ENCODE peak calls at places on chromosomes 16 and 17, in four cellular contexts. T, G, F and M are unnamed samples.

GRCh38 chr17:58331815-58332719 is 3.5 kb upstream of the TSPOAP1 start:
- DNase-seq in T (no peak), G (no peak), F (no peak), M (peak)

GRCh38 chr16:27455700-27456099 is 53.7 kb downstream of the IL21R start:
- DNase-seq in T (no peak), G (no peak), F (no peak), M (peak)

GRCh38 chr16:55491691-55492090 is 12.7 kb downstream of the MMP2 start:
- DNase-seq in T (no peak), G (no peak), F (no peak), M (no peak)

GRCh38 chr17:63495471-63495870 is 18.6 kb downstream of the ACE start:
- DNase-seq in T (no peak), G (no peak), F (no peak), M (no peak)

GRCh38 chr16:81650281-81650680 is 128.8 kb upstream of the PLCG2 start:
- DNase-seq in T (no peak), G (no peak), F (no peak), M (no peak)

GRCh38 chr16:86893513-86893912 is 315.2 kb downstream of the FOXL1 start:
- DNase-seq in T (no peak), G (no peak), F (no peak), M (no peak)

GRCh38 chr16:66705790-66706505 is 9.4 kb upstream of the CMTM4 start:
- DNase-seq in T (no peak), G (peak), F (peak), M (no peak)

GRCh38 chr17:32794533-32795246 is 82.2 kb downstream of the MYO1D start:
- DNase-seq in T (no peak), G (no peak), F (no peak), M (no peak)

GRCh38 chr16:83813818-83814653 is 6.3 kb downstream of the HSBP1 start:
- DNase-seq in T (no peak), G (peak), F (peak), M (peak)

GRCh38 chr17:17781591-17782424 is 55.0 kb downstream of the SREBF1 start:
- DNase-seq in T (no peak), G (peak), F (peak), M (no peak)

GRCh38 chr17:62140836-62141235 is 75.8 kb upstream of the MED13 start:
- DNase-seq in T (no peak), G (no peak), F (no peak), M (no peak)

GRCh38 chr16:27745348-27745747 is 195.4 kb downstream of the KATNIP start:
- DNase-seq in T (no peak), G (no peak), F (no peak), M (no peak)

GRCh38 chr17:44840274-44840673 is 7.4 kb upstream of the HIGD1B start:
- DNase-seq in T (no peak), G (no peak), F (no peak), M (no peak)

GRCh38 chr16:56710181-56710737 is 19.7 kb upstream of the NUP93 start:
- DNase-seq in T (no peak), G (no peak), F (no peak), M (no peak)

GRCh38 chr17:80705988-80706387 is 161.3 kb downstream of the RPTOR start:
- DNase-seq in T (no peak), G (no peak), F (peak), M (no peak)

GRCh38 chr17:16910341-16910740 is 61.6 kb downstream of the TNFRSF13B start:
- DNase-seq in T (no peak), G (no peak), F (no peak), M (no peak)

GRCh38 chr17:81279278-81280073 is 15.6 kb downstream of the SLC38A10 start:
- DNase-seq in T (no peak), G (no peak), F (no peak), M (no peak)

GRCh38 chr17:78013683-78014467 is 55.4 kb downstream of the TNRC6C start:
- DNase-seq in T (peak), G (peak), F (peak), M (peak)

GRCh38 chr17:63445571-63446217 is 412 bp downstream of the CYB561 start:
- DNase-seq in T (peak), G (no peak), F (peak), M (peak)

GRCh38 chr17:17971431-17972125 is 622 bp downstream of the TOM1L2 start:
- DNase-seq in T (no peak), G (no peak), F (peak), M (no peak)

GRCh38 chr16:75402174-75402820 is 31.0 kb downstream of the CFDP1 start:
- DNase-seq in T (no peak), G (peak), F (no peak), M (no peak)

GRCh38 chr17:77513045-77513444 is 372.3 kb downstream of the SEC14L1 start:
- DNase-seq in T (no peak), G (no peak), F (no peak), M (no peak)

GRCh38 chr16:57416084-57416483 is 11.5 kb downstream of the CCL17 start:
- DNase-seq in T (no peak), G (no peak), F (no peak), M (no peak)

GRCh38 chr17:222172-222571 is 40.7 kb upstream of the DOC2B start:
- DNase-seq in T (no peak), G (no peak), F (no peak), M (no peak)

GRCh38 chr17:15490634-15491261 is 23.3 kb upstream of the CDRT4 start:
- DNase-seq in T (peak), G (peak), F (peak), M (peak)

GRCh38 chr17:27756467-27757371 is 43.6 kb downstream of the NOS2 start:
- DNase-seq in T (no peak), G (peak), F (peak), M (peak)

GRCh38 chr17:80658821-80659220 is 114.2 kb downstream of the RPTOR start:
- DNase-seq in T (no peak), G (no peak), F (no peak), M (no peak)

GRCh38 chr16:86949630-86950029 is 367.6 kb downstream of the C16orf95 start:
- DNase-seq in T (no peak), G (no peak), F (no peak), M (no peak)